ENCODE peak calls at places on chromosomes 16 and 17, in nine cellular contexts. One of them, this sample, is unnamed.

GRCh38 chr17:48633266-48633816 is 7.2 kb upstream of the HOXB9 start:
- DNase-seq in NCI-H460: no peak
- DNase-seq in NCI-H1105 treated with DMSO at 0.1 percent for 48 hours: no peak
- DNase-seq in mucosa of descending colon: peak
- DNase-seq in GF-D8: no peak
- DNase-seq in brain microvascular endothelial cell: no peak
- DNase-seq in activated T-cell treated with anti-CD3 and anti-CD28 coated beads for 1 hour: no peak
- DNase-seq in activated CD4-positive, alpha-beta T cell treated with anti-CD3 and anti-CD28 coated beads for 36 hours: no peak
- DNase-seq in aorta: peak
- DNase-seq in this sample: no peak

GRCh38 chr17:31580331-31581021 is 189.0 kb downstream of the RAB11FIP4 start:
- DNase-seq in aorta: peak
- DNase-seq in mucosa of descending colon: no peak
- DNase-seq in NCI-H460: no peak
- DNase-seq in brain microvascular endothelial cell: peak
- DNase-seq in GF-D8: no peak
- DNase-seq in activated T-cell treated with anti-CD3 and anti-CD28 coated beads for 1 hour: no peak
- DNase-seq in NCI-H1105 treated with DMSO at 0.1 percent for 48 hours: no peak
- DNase-seq in activated CD4-positive, alpha-beta T cell treated with anti-CD3 and anti-CD28 coated beads for 36 hours: no peak
- DNase-seq in this sample: no peak

GRCh38 chr16:56789360-56789759 is 59.4 kb downstream of the NUP93 start:
- DNase-seq in GF-D8: peak
- DNase-seq in NCI-H1105 treated with DMSO at 0.1 percent for 48 hours: peak
- DNase-seq in mucosa of descending colon: peak
- DNase-seq in activated CD4-positive, alpha-beta T cell treated with anti-CD3 and anti-CD28 coated beads for 36 hours: peak
- DNase-seq in aorta: no peak
- DNase-seq in brain microvascular endothelial cell: peak
- DNase-seq in NCI-H460: peak
- DNase-seq in activated T-cell treated with anti-CD3 and anti-CD28 coated beads for 1 hour: no peak
- DNase-seq in this sample: no peak

GRCh38 chr16:89705006-89705405 is 3.5 kb upstream of the SPATA2L start:
- DNase-seq in aorta: no peak
- DNase-seq in brain microvascular endothelial cell: no peak
- DNase-seq in NCI-H460: no peak
- DNase-seq in activated CD4-positive, alpha-beta T cell treated with anti-CD3 and anti-CD28 coated beads for 36 hours: no peak
- DNase-seq in GF-D8: no peak
- DNase-seq in activated T-cell treated with anti-CD3 and anti-CD28 coated beads for 1 hour: no peak
- DNase-seq in NCI-H1105 treated with DMSO at 0.1 percent for 48 hours: no peak
- DNase-seq in mucosa of descending colon: no peak
- DNase-seq in this sample: no peak

GRCh38 chr16:5916711-5917191 is 819.2 kb upstream of the EEF2KMT start:
- DNase-seq in mucosa of descending colon: peak
- DNase-seq in activated CD4-positive, alpha-beta T cell treated with anti-CD3 and anti-CD28 coated beads for 36 hours: no peak
- DNase-seq in aorta: no peak
- DNase-seq in brain microvascular endothelial cell: no peak
- DNase-seq in NCI-H460: no peak
- DNase-seq in NCI-H1105 treated with DMSO at 0.1 percent for 48 hours: no peak
- DNase-seq in GF-D8: no peak
- DNase-seq in activated T-cell treated with anti-CD3 and anti-CD28 coated beads for 1 hour: no peak
- DNase-seq in this sample: no peak

GRCh38 chr17:75088902-75089417 is 1.2 kb downstream of the SLC16A5 start:
- DNase-seq in mucosa of descending colon: no peak
- DNase-seq in GF-D8: no peak
- DNase-seq in aorta: no peak
- DNase-seq in NCI-H460: no peak
- DNase-seq in NCI-H1105 treated with DMSO at 0.1 percent for 48 hours: no peak
- DNase-seq in brain microvascular endothelial cell: no peak
- DNase-seq in activated CD4-positive, alpha-beta T cell treated with anti-CD3 and anti-CD28 coated beads for 36 hours: peak
- DNase-seq in activated T-cell treated with anti-CD3 and anti-CD28 coated beads for 1 hour: no peak
- DNase-seq in this sample: peak

GRCh38 chr17:76437467-76438402 is 15.2 kb downstream of the UBE2O start:
- DNase-seq in activated CD4-positive, alpha-beta T cell treated with anti-CD3 and anti-CD28 coated beads for 36 hours: no peak
- DNase-seq in NCI-H460: no peak
- DNase-seq in GF-D8: no peak
- DNase-seq in mucosa of descending colon: no peak
- DNase-seq in aorta: no peak
- DNase-seq in NCI-H1105 treated with DMSO at 0.1 percent for 48 hours: no peak
- DNase-seq in activated T-cell treated with anti-CD3 and anti-CD28 coated beads for 1 hour: no peak
- DNase-seq in brain microvascular endothelial cell: no peak
- DNase-seq in this sample: no peak

GRCh38 chr17:82106697-82107305 is 8.8 kb upstream of the FASN start:
- DNase-seq in activated CD4-positive, alpha-beta T cell treated with anti-CD3 and anti-CD28 coated beads for 36 hours: no peak
- DNase-seq in NCI-H460: no peak
- DNase-seq in NCI-H1105 treated with DMSO at 0.1 percent for 48 hours: no peak
- DNase-seq in aorta: peak
- DNase-seq in activated T-cell treated with anti-CD3 and anti-CD28 coated beads for 1 hour: no peak
- DNase-seq in GF-D8: no peak
- DNase-seq in brain microvascular endothelial cell: no peak
- DNase-seq in mucosa of descending colon: no peak
- DNase-seq in this sample: no peak

GRCh38 chr17:14245002-14245401 is 8.3 kb upstream of the CDRT15 start:
- DNase-seq in aorta: no peak
- DNase-seq in activated CD4-positive, alpha-beta T cell treated with anti-CD3 and anti-CD28 coated beads for 36 hours: no peak
- DNase-seq in NCI-H460: no peak
- DNase-seq in NCI-H1105 treated with DMSO at 0.1 percent for 48 hours: no peak
- DNase-seq in GF-D8: no peak
- DNase-seq in brain microvascular endothelial cell: no peak
- DNase-seq in activated T-cell treated with anti-CD3 and anti-CD28 coated beads for 1 hour: no peak
- DNase-seq in mucosa of descending colon: no peak
- DNase-seq in this sample: no peak

GRCh38 chr17:50626037-50626574 is 8.6 kb upstream of the ABCC3 start:
- DNase-seq in NCI-H1105 treated with DMSO at 0.1 percent for 48 hours: peak
- DNase-seq in mucosa of descending colon: peak
- DNase-seq in aorta: peak
- DNase-seq in activated CD4-positive, alpha-beta T cell treated with anti-CD3 and anti-CD28 coated beads for 36 hours: peak
- DNase-seq in GF-D8: peak
- DNase-seq in brain microvascular endothelial cell: peak
- DNase-seq in NCI-H460: peak
- DNase-seq in activated T-cell treated with anti-CD3 and anti-CD28 coated beads for 1 hour: peak
- DNase-seq in this sample: peak

GRCh38 chr17:30229012-30229411 is 6.5 kb downstream of the SLC6A4 start:
- DNase-seq in activated CD4-positive, alpha-beta T cell treated with anti-CD3 and anti-CD28 coated beads for 36 hours: no peak
- DNase-seq in brain microvascular endothelial cell: no peak
- DNase-seq in NCI-H1105 treated with DMSO at 0.1 percent for 48 hours: no peak
- DNase-seq in activated T-cell treated with anti-CD3 and anti-CD28 coated beads for 1 hour: no peak
- DNase-seq in GF-D8: no peak
- DNase-seq in mucosa of descending colon: no peak
- DNase-seq in NCI-H460: no peak
- DNase-seq in aorta: no peak
- DNase-seq in this sample: no peak

GRCh38 chr17:42617956-42618431 is 8.5 kb downstream of the TUBG1 start:
- DNase-seq in NCI-H1105 treated with DMSO at 0.1 percent for 48 hours: peak
- DNase-seq in mucosa of descending colon: no peak
- DNase-seq in brain microvascular endothelial cell: no peak
- DNase-seq in activated T-cell treated with anti-CD3 and anti-CD28 coated beads for 1 hour: no peak
- DNase-seq in aorta: no peak
- DNase-seq in GF-D8: no peak
- DNase-seq in activated CD4-positive, alpha-beta T cell treated with anti-CD3 and anti-CD28 coated beads for 36 hours: no peak
- DNase-seq in NCI-H460: no peak
- DNase-seq in this sample: no peak

GRCh38 chr17:45073414-45074070 is 12.4 kb downstream of the NMT1 start:
- DNase-seq in NCI-H460: no peak
- DNase-seq in brain microvascular endothelial cell: no peak
- DNase-seq in activated CD4-positive, alpha-beta T cell treated with anti-CD3 and anti-CD28 coated beads for 36 hours: no peak
- DNase-seq in GF-D8: no peak
- DNase-seq in NCI-H1105 treated with DMSO at 0.1 percent for 48 hours: no peak
- DNase-seq in aorta: no peak
- DNase-seq in activated T-cell treated with anti-CD3 and anti-CD28 coated beads for 1 hour: no peak
- DNase-seq in mucosa of descending colon: no peak
- DNase-seq in this sample: no peak

GRCh38 chr16:35344012-35344762 is 1884.8 kb downstream of the TP53TG3F start:
- DNase-seq in NCI-H460: no peak
- DNase-seq in GF-D8: no peak
- DNase-seq in mucosa of descending colon: no peak
- DNase-seq in NCI-H1105 treated with DMSO at 0.1 percent for 48 hours: no peak
- DNase-seq in activated T-cell treated with anti-CD3 and anti-CD28 coated beads for 1 hour: no peak
- DNase-seq in brain microvascular endothelial cell: no peak
- DNase-seq in activated CD4-positive, alpha-beta T cell treated with anti-CD3 and anti-CD28 coated beads for 36 hours: no peak
- DNase-seq in aorta: no peak
- DNase-seq in this sample: no peak

GRCh38 chr17:65994679-65995078 is 197.3 kb downstream of the CEP112 start:
- DNase-seq in aorta: no peak
- DNase-seq in activated CD4-positive, alpha-beta T cell treated with anti-CD3 and anti-CD28 coated beads for 36 hours: no peak
- DNase-seq in mucosa of descending colon: no peak
- DNase-seq in NCI-H460: no peak
- DNase-seq in NCI-H1105 treated with DMSO at 0.1 percent for 48 hours: no peak
- DNase-seq in GF-D8: no peak
- DNase-seq in brain microvascular endothelial cell: no peak
- DNase-seq in activated T-cell treated with anti-CD3 and anti-CD28 coated beads for 1 hour: no peak
- DNase-seq in this sample: no peak

GRCh38 chr17:951388-952132 is 28.0 kb downstream of the NXN start:
- DNase-seq in mucosa of descending colon: peak
- DNase-seq in activated CD4-positive, alpha-beta T cell treated with anti-CD3 and anti-CD28 coated beads for 36 hours: no peak
- DNase-seq in brain microvascular endothelial cell: peak
- DNase-seq in aorta: peak
- DNase-seq in NCI-H460: no peak
- DNase-seq in NCI-H1105 treated with DMSO at 0.1 percent for 48 hours: no peak
- DNase-seq in GF-D8: no peak
- DNase-seq in activated T-cell treated with anti-CD3 and anti-CD28 coated beads for 1 hour: no peak
- DNase-seq in this sample: peak

GRCh38 chr16:66116163-66116792 is 250.2 kb upstream of the CDH5 start:
- DNase-seq in aorta: no peak
- DNase-seq in mucosa of descending colon: no peak
- DNase-seq in brain microvascular endothelial cell: peak
- DNase-seq in NCI-H460: no peak
- DNase-seq in activated CD4-positive, alpha-beta T cell treated with anti-CD3 and anti-CD28 coated beads for 36 hours: no peak
- DNase-seq in NCI-H1105 treated with DMSO at 0.1 percent for 48 hours: no peak
- DNase-seq in activated T-cell treated with anti-CD3 and anti-CD28 coated beads for 1 hour: no peak
- DNase-seq in GF-D8: no peak
- DNase-seq in this sample: peak

GRCh38 chr17:7916383-7916677 is 241 bp upstream of the RNF227 start:
- DNase-seq in NCI-H1105 treated with DMSO at 0.1 percent for 48 hours: no peak
- DNase-seq in activated CD4-positive, alpha-beta T cell treated with anti-CD3 and anti-CD28 coated beads for 36 hours: no peak
- DNase-seq in mucosa of descending colon: no peak
- DNase-seq in brain microvascular endothelial cell: no peak
- DNase-seq in GF-D8: no peak
- DNase-seq in NCI-H460: no peak
- DNase-seq in aorta: no peak
- DNase-seq in activated T-cell treated with anti-CD3 and anti-CD28 coated beads for 1 hour: no peak
- DNase-seq in this sample: no peak

GRCh38 chr17:43543300-43543699 is 2.8 kb downstream of the ETV4 start:
- DNase-seq in brain microvascular endothelial cell: no peak
- DNase-seq in activated CD4-positive, alpha-beta T cell treated with anti-CD3 and anti-CD28 coated beads for 36 hours: no peak
- DNase-seq in mucosa of descending colon: no peak
- DNase-seq in NCI-H460: no peak
- DNase-seq in activated T-cell treated with anti-CD3 and anti-CD28 coated beads for 1 hour: no peak
- DNase-seq in NCI-H1105 treated with DMSO at 0.1 percent for 48 hours: no peak
- DNase-seq in aorta: no peak
- DNase-seq in GF-D8: no peak
- DNase-seq in this sample: no peak

GRCh38 chr17:42530952-42531454 is 5.0 kb upstream of the NAGLU start:
- DNase-seq in activated T-cell treated with anti-CD3 and anti-CD28 coated beads for 1 hour: no peak
- DNase-seq in NCI-H460: no peak
- DNase-seq in GF-D8: no peak
- DNase-seq in activated CD4-positive, alpha-beta T cell treated with anti-CD3 and anti-CD28 coated beads for 36 hours: no peak
- DNase-seq in mucosa of descending colon: no peak
- DNase-seq in aorta: no peak
- DNase-seq in brain microvascular endothelial cell: no peak
- DNase-seq in NCI-H1105 treated with DMSO at 0.1 percent for 48 hours: no peak
- DNase-seq in this sample: no peak

GRCh38 chr16:73339821-73340220 is 291.9 kb upstream of the ZFHX3 start:
- DNase-seq in brain microvascular endothelial cell: no peak
- DNase-seq in activated CD4-positive, alpha-beta T cell treated with anti-CD3 and anti-CD28 coated beads for 36 hours: no peak
- DNase-seq in aorta: no peak
- DNase-seq in activated T-cell treated with anti-CD3 and anti-CD28 coated beads for 1 hour: no peak
- DNase-seq in NCI-H460: no peak
- DNase-seq in mucosa of descending colon: no peak
- DNase-seq in NCI-H1105 treated with DMSO at 0.1 percent for 48 hours: no peak
- DNase-seq in GF-D8: no peak
- DNase-seq in this sample: no peak

GRCh38 chr17:55114283-55114682 is 145.7 kb downstream of the STXBP4 start:
- DNase-seq in brain microvascular endothelial cell: no peak
- DNase-seq in activated T-cell treated with anti-CD3 and anti-CD28 coated beads for 1 hour: no peak
- DNase-seq in NCI-H1105 treated with DMSO at 0.1 percent for 48 hours: no peak
- DNase-seq in NCI-H460: no peak
- DNase-seq in aorta: no peak
- DNase-seq in GF-D8: no peak
- DNase-seq in mucosa of descending colon: no peak
- DNase-seq in activated CD4-positive, alpha-beta T cell treated with anti-CD3 and anti-CD28 coated beads for 36 hours: no peak
- DNase-seq in this sample: no peak

GRCh38 chr16:66458292-66458691 is 31.2 kb downstream of the BEAN1 start:
- DNase-seq in activated CD4-positive, alpha-beta T cell treated with anti-CD3 and anti-CD28 coated beads for 36 hours: no peak
- DNase-seq in NCI-H1105 treated with DMSO at 0.1 percent for 48 hours: no peak
- DNase-seq in activated T-cell treated with anti-CD3 and anti-CD28 coated beads for 1 hour: no peak
- DNase-seq in GF-D8: no peak
- DNase-seq in mucosa of descending colon: no peak
- DNase-seq in brain microvascular endothelial cell: no peak
- DNase-seq in NCI-H460: no peak
- DNase-seq in aorta: no peak
- DNase-seq in this sample: no peak

GRCh38 chr17:45847101-45847500 is 2.4 kb downstream of the SPPL2C start:
- DNase-seq in activated T-cell treated with anti-CD3 and anti-CD28 coated beads for 1 hour: no peak
- DNase-seq in brain microvascular endothelial cell: no peak
- DNase-seq in activated CD4-positive, alpha-beta T cell treated with anti-CD3 and anti-CD28 coated beads for 36 hours: no peak
- DNase-seq in NCI-H1105 treated with DMSO at 0.1 percent for 48 hours: no peak
- DNase-seq in NCI-H460: no peak
- DNase-seq in aorta: peak
- DNase-seq in mucosa of descending colon: no peak
- DNase-seq in GF-D8: no peak
- DNase-seq in this sample: no peak

GRCh38 chr17:60066576-60066975 is 12.1 kb downstream of the HEATR6 start:
- DNase-seq in mucosa of descending colon: no peak
- DNase-seq in GF-D8: no peak
- DNase-seq in activated CD4-positive, alpha-beta T cell treated with anti-CD3 and anti-CD28 coated beads for 36 hours: no peak
- DNase-seq in NCI-H460: no peak
- DNase-seq in aorta: no peak
- DNase-seq in activated T-cell treated with anti-CD3 and anti-CD28 coated beads for 1 hour: no peak
- DNase-seq in brain microvascular endothelial cell: no peak
- DNase-seq in NCI-H1105 treated with DMSO at 0.1 percent for 48 hours: no peak
- DNase-seq in this sample: no peak

GRCh38 chr17:47192549-47192948 is 3.5 kb upstream of the CDC27 start:
- DNase-seq in GF-D8: no peak
- DNase-seq in NCI-H1105 treated with DMSO at 0.1 percent for 48 hours: peak
- DNase-seq in NCI-H460: no peak
- DNase-seq in activated CD4-positive, alpha-beta T cell treated with anti-CD3 and anti-CD28 coated beads for 36 hours: no peak
- DNase-seq in activated T-cell treated with anti-CD3 and anti-CD28 coated beads for 1 hour: no peak
- DNase-seq in brain microvascular endothelial cell: no peak
- DNase-seq in mucosa of descending colon: no peak
- DNase-seq in aorta: no peak
- DNase-seq in this sample: peak

GRCh38 chr16:64695684-64696083 is 426.2 kb downstream of the CDH11 start:
- DNase-seq in NCI-H1105 treated with DMSO at 0.1 percent for 48 hours: no peak
- DNase-seq in activated T-cell treated with anti-CD3 and anti-CD28 coated beads for 1 hour: no peak
- DNase-seq in aorta: no peak
- DNase-seq in GF-D8: no peak
- DNase-seq in NCI-H460: no peak
- DNase-seq in brain microvascular endothelial cell: no peak
- DNase-seq in mucosa of descending colon: no peak
- DNase-seq in activated CD4-positive, alpha-beta T cell treated with anti-CD3 and anti-CD28 coated beads for 36 hours: no peak
- DNase-seq in this sample: no peak

GRCh38 chr17:1390422-1391367 is 9.3 kb downstream of the YWHAE start:
- DNase-seq in activated T-cell treated with anti-CD3 and anti-CD28 coated beads for 1 hour: no peak
- DNase-seq in activated CD4-positive, alpha-beta T cell treated with anti-CD3 and anti-CD28 coated beads for 36 hours: no peak
- DNase-seq in mucosa of descending colon: no peak
- DNase-seq in NCI-H460: no peak
- DNase-seq in NCI-H1105 treated with DMSO at 0.1 percent for 48 hours: no peak
- DNase-seq in brain microvascular endothelial cell: no peak
- DNase-seq in GF-D8: peak
- DNase-seq in aorta: no peak
- DNase-seq in this sample: no peak

GRCh38 chr16:56206951-56207350 is 15.7 kb downstream of the GNAO1 start:
- DNase-seq in aorta: no peak
- DNase-seq in NCI-H1105 treated with DMSO at 0.1 percent for 48 hours: no peak
- DNase-seq in GF-D8: no peak
- DNase-seq in mucosa of descending colon: no peak
- DNase-seq in activated T-cell treated with anti-CD3 and anti-CD28 coated beads for 1 hour: no peak
- DNase-seq in activated CD4-positive, alpha-beta T cell treated with anti-CD3 and anti-CD28 coated beads for 36 hours: no peak
- DNase-seq in NCI-H460: no peak
- DNase-seq in brain microvascular endothelial cell: no peak
- DNase-seq in this sample: no peak

GRCh38 chr17:42118545-42118944 is 2.6 kb downstream of the KAT2A start:
- DNase-seq in GF-D8: no peak
- DNase-seq in NCI-H1105 treated with DMSO at 0.1 percent for 48 hours: peak
- DNase-seq in mucosa of descending colon: no peak
- DNase-seq in aorta: no peak
- DNase-seq in brain microvascular endothelial cell: no peak
- DNase-seq in activated CD4-positive, alpha-beta T cell treated with anti-CD3 and anti-CD28 coated beads for 36 hours: peak
- DNase-seq in activated T-cell treated with anti-CD3 and anti-CD28 coated beads for 1 hour: no peak
- DNase-seq in NCI-H460: peak
- DNase-seq in this sample: no peak